ENCODE peak calls at places on chromosomes 5 and 9, in seven cellular contexts. M is T-helper 2 cell, J is astrocyte of the hippocampus, Q is HTR-8/SVneo, O is natural killer cell, H is NCI-H1105 treated with DMSO at 0.1 percent for 48 hours, D is suprapubic skin. C is an unnamed sample.

GRCh38 chr5:68303038-68303738 is 87.6 kb downstream of the PIK3R1 start:
- DNase-seq in M (no peak), J (no peak), Q (no peak), O (no peak), H (no peak), D (no peak), C (no peak)

GRCh38 chr9:131733601-131734061 is 6.2 kb downstream of the RAPGEF1 start:
- DNase-seq in M (peak), J (peak), Q (peak), O (peak), H (no peak), D (no peak), C (peak)

GRCh38 chr5:135318924-135319323 is 80.1 kb downstream of the MACROH2A1 start:
- DNase-seq in M (no peak), J (no peak), Q (no peak), O (no peak), H (no peak), D (no peak), C (no peak)

GRCh38 chr9:86589273-86589672 is 235.1 kb upstream of the TUT7 start:
- DNase-seq in M (no peak), J (no peak), Q (no peak), O (no peak), H (no peak), D (no peak), C (no peak)

GRCh38 chr5:98904786-98905185 is 24.0 kb downstream of the CHD1 start:
- DNase-seq in M (peak), J (peak), Q (peak), O (no peak), H (no peak), D (no peak), C (no peak)

GRCh38 chr9:136331030-136331429 is 3.7 kb downstream of the GPSM1 start:
- DNase-seq in M (no peak), J (no peak), Q (no peak), O (no peak), H (no peak), D (no peak), C (no peak)

GRCh38 chr5:67942451-67942830 is 273.1 kb upstream of the PIK3R1 start:
- DNase-seq in M (no peak), J (no peak), Q (no peak), O (no peak), H (no peak), D (no peak), C (no peak)

GRCh38 chr9:113979713-113980086 is 98.4 kb downstream of the AMBP start:
- DNase-seq in M (no peak), J (peak), Q (no peak), O (no peak), H (no peak), D (no peak), C (no peak)

GRCh38 chr5:132419517-132420468 is 50.3 kb downstream of the SLC22A5 start:
- DNase-seq in M (peak), J (peak), Q (peak), O (peak), H (peak), D (no peak), C (peak)

GRCh38 chr9:115333671-115334070 is 215.7 kb upstream of the TNC start:
- DNase-seq in M (no peak), J (no peak), Q (no peak), O (no peak), H (no peak), D (no peak), C (no peak)

GRCh38 chr5:53944981-53945380 is 365.4 kb downstream of the ARL15 start:
- DNase-seq in M (no peak), J (no peak), Q (no peak), O (no peak), H (no peak), D (no peak), C (no peak)

GRCh38 chr9:73200694-73201432 is 49.2 kb downstream of the ANXA1 start:
- DNase-seq in M (peak), J (peak), Q (peak), O (no peak), H (peak), D (no peak), C (no peak)

GRCh38 chr9:2448193-2448738 is 173.3 kb upstream of the VLDLR start:
- DNase-seq in M (no peak), J (no peak), Q (no peak), O (no peak), H (no peak), D (no peak), C (no peak)

GRCh38 chr9:97312556-97312955 is 5.1 kb downstream of the CCDC180 start:
- DNase-seq in M (no peak), J (no peak), Q (no peak), O (no peak), H (no peak), D (no peak), C (no peak)

GRCh38 chr5:6365142-6365976 is 13.0 kb downstream of the MED10 start:
- DNase-seq in M (no peak), J (peak), Q (no peak), O (no peak), H (no peak), D (no peak), C (no peak)